ENCODE peak calls at places on chromosome 6, in five cellular contexts. V is fibroblast of mammary gland, D is hepatocyte, B is GM13977, H is spleen. Y is an unnamed sample.
A peak's percentile ranks its signal among the peaks of the same experiment; 100 is the strongest.

GRCh38 chr6:55260181-55260580 is 67.1 kb upstream of the GFRAL start:
- DNase-seq in D (no peak), V (no peak), B (no peak), H (no peak), Y (no peak)

GRCh38 chr6:7997311-7997710 is 66.9 kb downstream of the BLOC1S5 start:
- DNase-seq in D (no peak), B (no peak), V (no peak), H (no peak), Y (no peak)

GRCh38 chr6:40285535-40285934 is 301.6 kb downstream of the LRFN2 start:
- DNase-seq in B (no peak), D (no peak), H (no peak), V (no peak), Y (no peak)

GRCh38 chr6:168216741-168217140 is 102.8 kb downstream of the DACT2 start:
- DNase-seq in H (no peak), B (no peak), D (no peak), V (no peak), Y (no peak)

GRCh38 chr6:52887912-52888535 is 21.5 kb downstream of the GSTA3 start:
- DNase-seq in V (peak; percentile 26), B (no peak), D (peak; percentile 19), H (no peak), Y (no peak)

GRCh38 chr6:167272618-167273379 is 18.3 kb upstream of the UNC93A start:
- DNase-seq in V (no peak), B (no peak), D (no peak), H (no peak), Y (no peak)

GRCh38 chr6:5968817-5969726 is 37.7 kb downstream of the NRN1 start:
- DNase-seq in B (no peak), V (peak; percentile 36), H (no peak), D (no peak), Y (peak; percentile 10)

GRCh38 chr6:24648276-24648675 is 2.3 kb upstream of the KIAA0319 start:
- DNase-seq in B (no peak), H (no peak), V (no peak), D (no peak), Y (no peak)

GRCh38 chr6:100465701-100466409 is 1.1 kb upstream of the SIM1 start:
- DNase-seq in B (no peak), H (no peak), V (no peak), D (no peak), Y (no peak)

GRCh38 chr6:74091133-74091793 is 395.3 kb downstream of the CD109 start:
- DNase-seq in D (peak; percentile 67), V (peak; percentile 64), B (peak; percentile 24), H (no peak), Y (no peak)

GRCh38 chr6:47005486-47005885 is 36.6 kb downstream of the ADGRF1 start:
- DNase-seq in D (no peak), B (no peak), V (no peak), H (no peak), Y (no peak)

GRCh38 chr6:23330632-23331031 is 761.3 kb downstream of the HDGFL1 start:
- DNase-seq in D (no peak), B (no peak), V (no peak), H (no peak), Y (no peak)

GRCh38 chr6:23334360-23334759 is 765.0 kb downstream of the HDGFL1 start:
- DNase-seq in V (no peak), D (no peak), B (no peak), H (no peak), Y (no peak)

GRCh38 chr6:23339268-23339667 is 769.9 kb downstream of the HDGFL1 start:
- DNase-seq in V (no peak), D (peak; percentile 63), B (no peak), H (no peak), Y (no peak)

GRCh38 chr6:23335894-23336293 is 766.5 kb downstream of the HDGFL1 start:
- DNase-seq in B (no peak), D (no peak), H (no peak), V (no peak), Y (no peak)
- TF ChIP-seq CTCF in B (no peak), D (no peak), H (no peak), V (no peak), Y (no peak)

GRCh38 chr6:43800746-43801488 is 30.9 kb downstream of the VEGFA start:
- DNase-seq in D (no peak), B (no peak), V (no peak), H (peak; percentile 33), Y (no peak)
- TF ChIP-seq CTCF in D (no peak), B (no peak), V (no peak), H (no peak), Y (peak; percentile 60)

GRCh38 chr6:134437376-134437775 is 119.5 kb upstream of the SGK1 start:
- DNase-seq in H (no peak), B (peak; percentile 25), V (peak; percentile 82), D (no peak), Y (peak; percentile 39)
- TF ChIP-seq CTCF in H (no peak), B (peak; percentile 33), V (peak; percentile 26), D (no peak), Y (peak; percentile 51)

DNA sequence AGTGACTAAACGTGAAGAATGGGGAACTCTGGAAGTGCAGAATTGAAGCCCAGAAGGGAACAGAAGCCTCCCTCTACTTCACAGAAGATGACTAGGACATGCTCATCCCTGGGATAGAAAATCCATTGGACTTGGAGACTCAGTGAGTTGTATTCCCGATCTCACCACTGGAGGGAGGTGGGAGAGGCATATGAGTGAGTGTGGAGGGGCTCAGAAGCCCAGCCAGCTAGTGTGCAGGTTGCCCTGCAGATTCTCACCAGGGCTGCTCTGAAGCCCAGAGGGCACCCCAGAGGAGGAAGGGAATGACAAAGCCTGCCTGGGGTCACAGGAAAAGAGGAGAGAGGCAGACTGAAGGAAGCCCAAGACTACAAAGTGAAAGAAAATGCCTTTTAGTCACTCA is 42.1 kb upstream of the HLA-E start:
- DNase-seq in D (peak; percentile 13), H (no peak), V (peak; percentile 45), B (no peak), Y (no peak)
- TF ChIP-seq CTCF in D (peak; percentile 5), H (no peak), V (peak; percentile 48), B (no peak), Y (peak; percentile 54)

DNA sequence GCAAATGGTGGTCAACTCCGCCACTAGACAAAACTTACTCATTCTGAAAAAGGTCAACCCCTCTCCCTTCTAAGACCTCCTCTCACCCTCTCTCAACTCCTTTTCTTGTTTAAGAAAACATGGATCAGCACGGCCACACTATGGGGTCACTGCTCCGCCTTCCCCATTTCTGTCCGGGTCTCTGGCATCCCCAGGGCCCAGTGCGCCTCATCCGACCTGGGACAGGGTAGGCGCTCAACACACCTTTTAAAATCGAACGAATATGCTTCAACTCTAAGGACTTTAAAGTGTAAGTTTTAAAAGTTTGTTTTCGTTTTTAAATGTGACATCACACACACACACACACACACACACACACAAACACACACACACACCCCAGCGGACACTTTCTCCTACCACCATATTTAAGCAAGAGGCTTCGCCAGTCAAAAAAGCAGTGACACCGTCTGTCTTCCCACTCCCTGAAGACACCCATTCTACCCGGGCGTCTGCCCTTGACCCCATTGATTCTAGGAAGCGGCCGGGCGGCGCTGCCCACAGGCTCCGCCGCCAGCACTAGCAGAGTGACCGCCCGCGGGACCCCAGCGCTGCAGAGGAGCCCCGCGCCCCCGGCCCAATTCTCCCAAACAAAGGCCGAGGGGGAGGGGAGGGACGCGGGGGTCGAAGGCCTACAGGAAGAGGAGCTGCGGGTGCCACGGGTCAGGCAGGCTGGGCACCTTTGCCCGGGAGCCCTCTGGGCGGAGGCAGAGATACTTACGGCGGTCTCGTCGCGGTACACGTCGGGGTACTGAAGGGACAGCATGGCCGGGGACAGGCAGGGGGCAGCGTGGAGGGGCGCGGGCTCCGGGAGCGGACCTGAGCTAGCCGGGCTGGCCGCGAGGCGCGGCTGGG is 547 bp downstream of the PREP start:
- DNase-seq in H (no peak), D (peak; percentile 49), V (peak; percentile 53), B (peak; percentile 55), Y (peak; percentile 28)
- TF ChIP-seq CTCF in H (no peak), D (peak; percentile 6), V (no peak), B (no peak), Y (no peak)

DNA sequence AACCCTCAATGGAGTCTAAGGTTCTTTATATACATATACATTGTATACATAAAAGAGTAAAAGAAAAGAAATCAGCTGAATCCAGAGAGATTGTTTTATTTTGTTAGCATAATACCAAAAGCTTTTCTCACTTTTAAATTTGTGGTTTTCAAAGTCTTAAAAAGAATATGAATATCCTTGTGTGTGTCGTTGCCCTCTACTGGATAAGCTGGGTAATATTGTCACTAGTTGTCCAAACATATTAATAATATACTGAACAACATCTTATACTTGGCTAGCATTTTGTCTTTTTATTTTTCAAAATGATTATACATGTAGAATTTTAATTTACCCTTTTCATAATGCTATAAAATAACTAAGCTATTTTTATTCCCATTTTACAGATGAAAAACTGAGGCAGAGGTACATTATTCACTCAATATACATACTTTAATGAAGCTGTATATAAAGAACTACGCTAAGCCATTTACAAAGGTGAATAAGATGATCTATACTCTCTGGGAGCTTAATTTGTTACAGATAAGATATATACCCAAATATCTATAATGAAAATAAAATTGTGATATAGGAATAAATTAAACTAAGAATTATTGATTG is 531.7 kb downstream of the TFAP2B start:
- DNase-seq in D (peak; percentile 10), B (peak; percentile 5), H (no peak), V (peak; percentile 12), Y (no peak)
- TF ChIP-seq CTCF in D (peak; percentile 53), B (peak; percentile 45), H (no peak), V (peak; percentile 20), Y (peak; percentile 49)

GRCh38 chr6:143843689-143844405 is 709 bp downstream of the LTV1 start:
- DNase-seq in D (peak; percentile 15), B (no peak), V (peak; percentile 23), H (no peak), Y (no peak)
- TF ChIP-seq CTCF in D (no peak), B (no peak), V (no peak), H (no peak), Y (no peak)